ENCODE peak calls at places on chromosomes 16 and 17, in seven cellular contexts. Q, H, Y, U, V, E and W are unnamed samples.

GRCh38 chr16:12300946-12301500 is 324.5 kb downstream of the SNX29 start:
- DNase-seq in Y (no peak), V (no peak), Q (no peak), E (no peak), H (no peak), U (no peak), W (no peak)

GRCh38 chr16:56667581-56668571 is at the start of gene MT1G:
- DNase-seq in Q (no peak), U (peak), H (no peak), E (peak), V (peak), Y (peak), W (peak)

GRCh38 chr17:19359151-19359550 is 3.4 kb downstream of the B9D1 start:
- DNase-seq in Q (no peak), E (no peak), Y (no peak), U (peak), H (no peak), V (no peak), W (no peak)

GRCh38 chr17:49401971-49402491 is 12.7 kb downstream of the PHB1 start:
- DNase-seq in V (no peak), H (no peak), E (no peak), Q (no peak), Y (no peak), U (peak), W (no peak)

GRCh38 chr17:45230787-45231480 is 9.2 kb downstream of the FMNL1 start:
- DNase-seq in V (peak), H (no peak), Y (no peak), Q (no peak), E (peak), U (peak), W (no peak)

GRCh38 chr17:83178533-83179201 is 99.3 kb downstream of the METRNL start:
- DNase-seq in H (no peak), Q (peak), E (peak), V (peak), Y (no peak), U (peak), W (peak)

GRCh38 chr16:79042886-79043285 is 557.7 kb downstream of the MAF start:
- DNase-seq in U (no peak), E (no peak), Q (no peak), H (no peak), V (peak), Y (no peak), W (no peak)

GRCh38 chr17:36152639-36153120 is 23.8 kb downstream of the TBC1D3B start:
- DNase-seq in Q (no peak), V (no peak), Y (peak), U (no peak), H (no peak), E (no peak), W (no peak)

DNA sequence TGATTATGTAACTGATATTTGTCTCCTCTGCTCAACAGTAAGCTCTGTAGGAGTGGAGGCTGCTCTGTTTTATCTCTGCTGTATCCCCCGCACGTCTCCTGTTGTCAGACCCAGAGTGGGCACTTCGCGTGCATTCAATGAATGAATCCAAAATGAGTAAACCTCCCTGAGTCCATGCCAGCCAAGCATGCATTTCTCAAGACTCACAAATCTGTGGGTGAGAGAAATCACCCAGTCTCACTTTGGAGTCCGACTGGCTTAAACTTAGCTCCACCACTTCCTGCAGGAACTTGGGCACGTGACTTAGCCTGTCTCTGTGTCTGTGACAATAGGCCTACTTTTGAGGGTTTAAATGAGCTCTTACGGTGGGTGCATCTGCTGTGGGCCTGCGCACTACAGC is 3.7 kb downstream of the PNPO start:
- DNase-seq in H (no peak), Y (no peak), U (no peak), V (no peak), E (no peak), Q (no peak), W (no peak)
- H3K4me3 ChIP-seq in H (no peak), Y (no peak), U (no peak), V (no peak), E (no peak), Q (no peak), W (no peak)

DNA sequence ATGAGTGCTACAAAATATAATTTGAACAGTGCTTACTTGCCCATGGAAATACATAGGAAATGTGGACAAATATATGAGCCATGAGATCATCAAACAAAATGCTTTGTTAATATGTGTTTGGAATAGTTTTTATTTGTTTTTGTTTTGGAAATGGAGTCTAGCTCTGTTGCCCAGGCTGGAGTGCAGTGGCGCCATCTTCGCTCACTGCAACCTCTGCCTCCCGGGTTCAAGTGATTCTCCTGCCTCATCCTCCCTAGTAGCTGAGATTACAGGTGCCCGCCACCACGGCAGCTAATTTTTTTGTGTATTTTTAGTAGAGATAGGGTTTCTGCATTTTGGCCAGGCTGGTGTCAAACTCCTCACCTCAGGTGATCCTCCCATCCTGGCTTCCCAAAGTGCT is 2.8 kb downstream of the CNEP1R1 start:
- DNase-seq in H (no peak), E (no peak), Y (no peak), U (no peak), Q (no peak), V (no peak), W (no peak)
- H3K4me3 ChIP-seq in H (no peak), E (no peak), Y (no peak), U (no peak), Q (no peak), V (no peak), W (no peak)

GRCh38 chr17:40107266-40107980 is 7.0 kb upstream of the NR1D1 start:
- DNase-seq in Q (no peak), V (peak), E (no peak), U (no peak), H (no peak), Y (no peak), W (peak)
- H3K4me3 ChIP-seq in Q (peak), V (peak), E (no peak), U (no peak), H (no peak), Y (peak), W (no peak)

DNA sequence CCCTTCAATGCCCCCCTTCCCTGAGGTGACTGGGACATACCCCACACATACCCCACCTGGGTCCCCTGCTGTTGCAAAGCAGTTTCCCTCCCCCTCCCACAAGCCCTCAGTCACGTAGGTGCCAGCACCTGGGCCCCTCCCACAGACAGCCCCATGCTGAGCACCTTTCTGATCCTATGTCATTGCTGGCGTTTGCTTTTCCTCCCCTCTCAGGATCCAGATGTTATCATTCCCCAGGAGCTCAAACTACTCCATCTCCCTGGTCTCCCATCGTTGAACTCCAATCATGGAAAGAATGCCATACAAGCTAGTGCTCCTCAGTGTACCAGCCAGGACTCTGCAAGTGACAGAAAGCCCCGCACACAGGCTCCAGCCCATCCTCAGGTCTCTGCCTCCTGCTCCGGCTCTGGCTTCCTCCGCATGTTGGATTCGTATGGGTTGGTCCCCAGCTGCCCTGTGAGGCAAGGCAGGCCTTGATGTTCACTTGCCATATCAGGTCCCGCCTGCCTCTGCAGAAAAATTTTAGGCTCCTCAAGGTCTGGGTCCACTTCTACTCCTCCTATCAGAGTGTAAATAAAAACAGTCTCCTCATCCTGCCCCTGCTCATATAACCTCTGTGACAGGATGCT is 31.4 kb upstream of the MED9 start:
- DNase-seq in E (no peak), V (no peak), Q (no peak), Y (no peak), H (no peak), U (no peak), W (no peak)
- H3K4me3 ChIP-seq in E (no peak), V (no peak), Q (no peak), Y (no peak), H (no peak), U (no peak), W (no peak)

DNA sequence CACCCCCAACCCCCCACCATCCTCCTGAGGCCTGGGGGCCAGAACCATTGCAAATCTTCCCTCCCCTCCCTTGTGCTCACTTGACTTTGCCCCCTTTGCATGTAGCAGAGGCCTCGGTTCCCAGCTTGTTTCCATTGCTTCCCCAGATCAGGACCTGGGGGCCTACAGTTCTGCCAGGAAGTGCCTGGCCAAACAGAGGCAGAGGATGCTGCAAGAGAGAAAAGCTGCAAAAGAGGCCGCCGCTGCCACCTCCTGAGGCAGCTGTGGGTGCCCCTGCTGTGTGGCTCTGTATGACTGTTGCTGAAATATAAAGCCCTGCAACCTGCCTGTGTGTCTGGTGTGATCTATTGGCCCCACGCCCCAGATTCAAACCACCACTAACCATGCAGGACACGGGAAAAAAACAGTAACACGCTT is 2.3 kb downstream of the NDUFB10 start:
- DNase-seq in Y (no peak), Q (no peak), U (no peak), E (peak), V (peak), H (no peak), W (no peak)
- H3K4me3 ChIP-seq in Y (peak), Q (no peak), U (no peak), E (peak), V (no peak), H (peak), W (no peak)

DNA sequence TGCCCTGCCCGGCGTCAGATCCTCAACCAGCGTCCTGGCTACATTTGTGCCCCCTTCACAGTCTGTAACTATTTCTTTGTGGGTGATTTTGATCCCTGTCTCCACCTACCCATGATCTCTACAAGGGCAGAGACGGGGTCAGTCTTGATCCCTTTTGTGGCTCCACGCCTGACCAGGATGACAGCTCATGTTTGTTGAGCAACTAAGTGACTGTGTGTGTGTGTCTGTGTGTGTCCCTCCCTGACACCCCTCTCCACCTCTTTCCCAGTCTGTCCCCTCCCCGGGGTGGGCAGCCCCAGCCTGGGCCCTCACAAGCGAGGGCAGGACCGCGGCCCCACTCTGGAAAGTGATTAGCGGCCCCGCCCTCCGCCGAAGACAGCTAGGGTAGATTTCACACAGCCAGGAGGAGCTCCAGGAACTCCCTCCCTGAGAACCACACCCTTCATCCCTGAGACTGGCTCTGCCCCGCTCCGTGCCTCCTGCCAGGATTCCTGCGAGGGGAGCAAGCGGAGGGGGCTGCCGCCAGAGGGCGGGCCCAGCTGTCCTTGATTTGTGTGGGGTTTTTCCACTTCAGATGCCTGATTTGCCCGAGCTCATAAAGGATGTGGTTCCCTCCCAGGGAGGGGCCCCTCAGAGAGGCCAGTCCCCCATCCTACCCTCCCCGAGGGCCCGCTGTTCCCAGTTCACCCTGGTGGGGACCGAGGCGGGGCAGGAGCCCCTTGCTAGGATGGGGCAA is 5.3 kb upstream of the HS3ST6 start:
- DNase-seq in Y (peak), E (peak), V (peak), H (peak), Q (no peak), U (no peak), W (peak)
- H3K4me3 ChIP-seq in Y (peak), E (no peak), V (no peak), H (no peak), Q (no peak), U (no peak), W (no peak)